ENCODE peak calls at places on chromosomes 6 and 20, in ten cellular contexts. W is GM23248; Q is OCI-LY7; B is effector memory CD4-positive, alpha-beta T cell; N is pancreas; P is choroid plexus epithelial cell; Y is astrocyte of the cerebellum; G is dorsolateral prefrontal cortex; O is breast epithelium; Z is mucosa of descending colon. L is an unnamed sample.

GRCh38 chr6:3581469-3581868 is 124.6 kb upstream of the SLC22A23 start:
- DNase-seq in W (no peak), Q (no peak), B (no peak), N (no peak), P (no peak), Y (no peak), G (no peak), O (no peak), Z (no peak), L (no peak)

GRCh38 chr20:53949319-53949839 is 121.0 kb downstream of the BCAS1 start:
- DNase-seq in W (peak), Q (no peak), B (peak), N (no peak), P (peak), Y (peak), G (no peak), O (no peak), Z (peak), L (no peak)

GRCh38 chr6:10416516-10416862 is 1.6 kb upstream of the TFAP2A start:
- DNase-seq in W (no peak), Q (no peak), B (no peak), N (no peak), P (no peak), Y (no peak), G (no peak), O (no peak), Z (no peak), L (no peak)

GRCh38 chr6:131367206-131367873 is 205.7 kb upstream of the ARG1 start:
- DNase-seq in W (no peak), Q (peak), B (no peak), N (no peak), P (no peak), Y (no peak), G (no peak), O (no peak), Z (no peak), L (no peak)

GRCh38 chr6:113630738-113631535 is 226.2 kb upstream of the MARCKS start:
- DNase-seq in W (peak), Q (peak), B (no peak), N (no peak), P (peak), Y (no peak), G (no peak), O (no peak), Z (peak), L (no peak)

GRCh38 chr6:14664112-14664592 is 546.6 kb downstream of the CD83 start:
- DNase-seq in W (no peak), Q (peak), B (no peak), N (no peak), P (peak), Y (no peak), G (no peak), O (no peak), Z (no peak), L (no peak)

GRCh38 chr6:30814137-30815084 is 69.9 kb upstream of the DDR1 start:
- DNase-seq in W (peak), Q (no peak), B (peak), N (no peak), P (peak), Y (no peak), G (no peak), O (no peak), Z (no peak), L (no peak)

GRCh38 chr6:137827411-137827940 is 39.6 kb upstream of the TNFAIP3 start:
- DNase-seq in W (no peak), Q (no peak), B (no peak), N (no peak), P (no peak), Y (no peak), G (no peak), O (no peak), Z (no peak), L (no peak)

GRCh38 chr20:38894091-38894847 is 31.9 kb upstream of the FAM83D start:
- DNase-seq in W (peak), Q (no peak), B (no peak), N (no peak), P (peak), Y (no peak), G (no peak), O (no peak), Z (no peak), L (no peak)
- H3K4me3 ChIP-seq in W (no peak), Q (no peak), B (no peak), N (no peak), P (no peak), Y (no peak), G (peak), O (peak), Z (no peak), L (no peak)

GRCh38 chr6:37536462-37537225 is 37.0 kb upstream of the CCDC167 start:
- DNase-seq in W (no peak), Q (no peak), B (no peak), N (no peak), P (no peak), Y (no peak), G (no peak), O (no peak), Z (no peak), L (no peak)
- H3K4me3 ChIP-seq in W (peak), Q (no peak), B (no peak), N (no peak), P (no peak), Y (peak), G (peak), O (peak), Z (no peak), L (peak)

DNA sequence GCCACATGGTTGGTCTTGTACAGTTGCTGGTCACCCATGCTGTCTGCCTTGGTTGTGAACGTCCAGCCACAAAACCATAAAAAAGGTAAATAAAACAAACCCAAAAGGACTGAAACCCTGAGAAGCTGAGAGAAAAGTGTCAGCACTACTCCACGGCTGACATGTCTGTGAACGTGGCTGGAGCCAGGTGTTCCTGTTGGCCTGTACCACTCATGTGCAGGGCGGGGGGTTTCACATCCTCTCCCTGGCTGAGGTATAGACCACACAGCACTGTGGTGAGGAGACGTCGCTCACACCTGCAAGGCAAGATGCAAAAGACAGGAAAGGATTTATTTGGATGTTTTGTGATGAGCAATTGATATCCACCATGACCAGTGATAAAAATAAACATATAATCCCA is 51.9 kb upstream of the MRPS10 start:
- DNase-seq in W (no peak), Q (peak), B (no peak), N (no peak), P (no peak), Y (no peak), G (no peak), O (no peak), Z (no peak), L (no peak)
- H3K4me3 ChIP-seq in W (no peak), Q (no peak), B (no peak), N (no peak), P (no peak), Y (no peak), G (no peak), O (no peak), Z (no peak), L (no peak)

GRCh38 chr6:41373919-41374617 is 38.7 kb downstream of the NCR2 start:
- DNase-seq in W (peak), Q (no peak), B (no peak), N (no peak), P (no peak), Y (no peak), G (no peak), O (no peak), Z (no peak), L (no peak)

GRCh38 chr6:41376176-41376575 is 40.8 kb downstream of the NCR2 start:
- DNase-seq in W (no peak), Q (no peak), B (no peak), N (no peak), P (no peak), Y (no peak), G (no peak), O (no peak), Z (no peak), L (no peak)

GRCh38 chr6:41375598-41376151 is 40.3 kb downstream of the NCR2 start:
- DNase-seq in W (no peak), Q (no peak), B (no peak), N (no peak), P (no peak), Y (no peak), G (no peak), O (no peak), Z (no peak), L (no peak)

GRCh38 chr6:41373367-41373918 is 38.0 kb downstream of the NCR2 start:
- DNase-seq in W (no peak), Q (no peak), B (no peak), N (no peak), P (peak), Y (no peak), G (no peak), O (no peak), Z (no peak), L (no peak)

GRCh38 chr6:41374618-41375590 is 39.5 kb downstream of the NCR2 start:
- DNase-seq in W (peak), Q (no peak), B (no peak), N (no peak), P (peak), Y (no peak), G (no peak), O (no peak), Z (no peak), L (no peak)
- H3K4me3 ChIP-seq in W (no peak), Q (no peak), B (no peak), N (no peak), P (no peak), Y (no peak), G (peak), O (peak), Z (no peak), L (no peak)

DNA sequence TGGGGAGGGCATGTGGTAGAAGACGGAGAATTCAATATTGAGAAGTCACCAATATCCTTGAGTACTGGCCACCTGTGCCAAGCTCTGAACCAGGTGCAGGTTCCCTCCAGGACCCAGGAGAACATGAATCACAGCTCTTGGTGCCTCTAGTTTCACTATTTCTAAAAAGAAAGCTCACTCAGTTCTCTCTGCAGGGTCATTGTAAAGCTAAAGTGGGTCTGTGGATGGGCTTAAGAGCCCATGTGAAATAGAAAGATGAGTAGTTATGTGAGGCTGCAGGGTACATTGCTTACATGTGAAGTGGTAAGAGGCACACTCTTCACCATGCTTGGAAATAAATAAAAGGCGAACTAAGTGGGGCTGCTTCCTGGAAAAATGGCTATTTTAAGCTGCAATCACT is 43.6 kb downstream of the ZNF831 start:
- DNase-seq in W (no peak), Q (no peak), B (no peak), N (no peak), P (no peak), Y (no peak), G (no peak), O (no peak), Z (no peak), L (no peak)
- H3K4me3 ChIP-seq in W (no peak), Q (no peak), B (no peak), N (no peak), P (no peak), Y (no peak), G (no peak), O (no peak), Z (no peak), L (no peak)

DNA sequence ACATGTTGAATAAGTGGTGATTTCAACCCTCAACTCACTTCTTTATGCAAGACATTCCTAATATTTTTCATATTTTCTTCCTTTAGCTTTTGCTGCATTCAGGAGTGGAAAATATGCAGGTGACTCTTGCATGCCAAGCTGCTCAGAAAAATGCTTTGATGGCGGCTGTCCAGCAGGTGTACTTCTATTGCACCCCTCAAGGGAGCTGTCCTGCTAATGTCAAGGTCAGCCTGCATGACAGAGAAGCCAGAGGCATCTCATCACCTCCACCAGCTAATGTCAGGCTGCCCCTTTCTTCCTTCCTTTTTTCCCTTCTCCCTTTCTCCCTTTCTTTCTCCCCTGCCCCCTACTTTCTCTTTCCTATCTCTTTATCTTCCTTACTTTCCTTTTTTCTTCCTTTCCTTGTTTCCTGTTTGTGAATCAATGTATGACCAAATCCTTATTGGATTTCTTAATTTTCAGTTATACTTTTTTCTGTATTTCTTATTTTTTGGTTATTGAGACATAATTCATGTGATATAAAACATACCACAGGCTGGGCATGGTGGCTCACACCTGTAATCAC is 112.2 kb downstream of the CD164 start:
- DNase-seq in W (no peak), Q (no peak), B (no peak), N (no peak), P (no peak), Y (no peak), G (no peak), O (no peak), Z (no peak), L (no peak)
- H3K4me3 ChIP-seq in W (no peak), Q (no peak), B (no peak), N (no peak), P (no peak), Y (no peak), G (no peak), O (no peak), Z (no peak), L (no peak)

DNA sequence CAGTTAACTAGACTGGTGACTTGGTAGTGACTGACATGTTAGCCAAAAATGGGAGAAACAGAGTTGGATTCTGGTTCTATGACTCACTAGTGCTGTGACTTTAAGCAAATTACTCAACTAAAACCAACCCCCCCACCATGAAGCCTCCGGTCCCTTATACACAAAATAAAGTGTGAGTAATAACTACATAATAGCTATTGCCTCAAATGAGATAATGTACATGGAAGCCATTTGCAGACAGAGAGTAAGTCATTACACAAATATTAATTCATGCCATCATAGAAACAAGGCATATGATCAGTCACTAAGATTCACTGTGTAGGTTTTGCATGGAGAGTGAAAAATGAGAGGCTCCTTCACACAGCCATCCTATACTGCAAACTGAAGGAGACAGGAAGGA is 111.9 kb downstream of the HIVEP2 start:
- DNase-seq in W (peak), Q (no peak), B (no peak), N (no peak), P (peak), Y (no peak), G (no peak), O (no peak), Z (no peak), L (no peak)
- H3K4me3 ChIP-seq in W (peak), Q (no peak), B (no peak), N (no peak), P (no peak), Y (no peak), G (no peak), O (no peak), Z (no peak), L (no peak)

DNA sequence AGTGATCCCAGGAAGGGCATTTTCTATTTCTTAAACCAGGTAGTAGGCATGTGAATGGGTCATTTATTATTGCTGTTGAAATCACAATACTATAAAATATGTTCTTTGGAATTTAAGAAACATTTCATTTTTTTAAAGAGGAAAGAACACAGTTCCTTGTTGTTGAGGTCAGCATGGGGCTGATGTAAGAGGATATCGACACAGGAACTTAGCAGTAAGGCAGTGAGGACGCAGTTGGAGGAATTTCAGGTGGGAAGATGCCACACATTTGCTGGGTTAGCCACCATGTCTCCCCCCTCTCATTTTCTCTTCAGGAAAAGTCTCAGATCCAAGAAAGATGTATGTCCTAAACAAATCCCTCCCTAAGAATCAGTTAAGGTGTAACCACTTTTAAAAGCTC is 99.1 kb downstream of the TCP11 start:
- DNase-seq in W (no peak), Q (no peak), B (no peak), N (no peak), P (no peak), Y (no peak), G (no peak), O (no peak), Z (no peak), L (no peak)
- H3K4me3 ChIP-seq in W (no peak), Q (no peak), B (no peak), N (no peak), P (no peak), Y (no peak), G (no peak), O (no peak), Z (no peak), L (no peak)

GRCh38 chr20:17972121-17972520 is 3.3 kb downstream of the MGME1 start:
- DNase-seq in W (no peak), Q (no peak), B (no peak), N (no peak), P (peak), Y (no peak), G (no peak), O (no peak), Z (no peak), L (no peak)
- H3K4me3 ChIP-seq in W (peak), Q (peak), B (peak), N (no peak), P (peak), Y (peak), G (peak), O (peak), Z (no peak), L (no peak)